ENCODE peak calls at places on chromosomes 12 and 14, in seven cellular contexts. O is SK-MEL-5; L is activated T-helper 2 cell treated with anti-CD3 and anti-CD28 coated beads, Interferon-gamma antibody, Interleukin-2, Interleukin-4, amounts not matched to agents 10 μg/mL and 5 μg/mL and 100 μg/mL, durations not matched to agents 14 hours and 24 hours and 36 hours; V is ovary; D is Calu3; B is lower lobe of right lung; Z is AG04449. N is an unnamed sample.

GRCh38 chr12:106062693-106063092 is 76.1 kb downstream of the NUAK1 start:
- DNase-seq in O (peak), L (no peak), V (no peak), D (no peak), B (no peak), Z (no peak), N (no peak)

GRCh38 chr14:21090194-21090939 is 8.1 kb downstream of the ZNF219 start:
- DNase-seq in O (peak), L (no peak), V (no peak), D (no peak), B (peak), Z (no peak), N (no peak)

GRCh38 chr12:58764100-58764953 is 156.0 kb downstream of the LRIG3 start:
- DNase-seq in O (no peak), L (no peak), V (no peak), D (no peak), B (no peak), Z (peak), N (no peak)

GRCh38 chr14:26887842-26888241 is 290.0 kb upstream of the NOVA1 start:
- DNase-seq in O (no peak), L (no peak), V (no peak), D (no peak), B (no peak), Z (no peak), N (peak)

GRCh38 chr12:111428081-111428727 is 22.5 kb downstream of the SH2B3 start:
- DNase-seq in O (no peak), L (no peak), V (no peak), D (no peak), B (no peak), Z (no peak), N (no peak)

GRCh38 chr14:23114669-23115491 is 4.2 kb downstream of the CEBPE start:
- DNase-seq in O (peak), L (no peak), V (no peak), D (peak), B (peak), Z (peak), N (no peak)

GRCh38 chr12:92574046-92574783 is 128.6 kb upstream of the PLEKHG7 start:
- DNase-seq in O (peak), L (no peak), V (no peak), D (peak), B (no peak), Z (no peak), N (no peak)

GRCh38 chr14:77099425-77100167 is 1.5 kb downstream of the CIPC start:
- DNase-seq in O (peak), L (no peak), V (no peak), D (no peak), B (no peak), Z (peak), N (no peak)

GRCh38 chr12:93461503-93461902 is 5.8 kb upstream of the MRPL42 start:
- DNase-seq in O (no peak), L (no peak), V (no peak), D (no peak), B (no peak), Z (no peak), N (no peak)

GRCh38 chr14:56125772-56126411 is 7.7 kb downstream of the PELI2 start:
- DNase-seq in O (no peak), L (no peak), V (no peak), D (no peak), B (no peak), Z (no peak), N (no peak)

GRCh38 chr12:104285740-104286537 is 17.6 kb upstream of the EID3 start:
- DNase-seq in O (no peak), L (no peak), V (no peak), D (no peak), B (peak), Z (no peak), N (no peak)

GRCh38 chr12:40168001-40168400 is 56.8 kb upstream of the LRRK2 start:
- DNase-seq in O (no peak), L (no peak), V (no peak), D (no peak), B (no peak), Z (no peak), N (no peak)

GRCh38 chr14:73235531-73236155 is 1.7 kb upstream of the PAPLN start:
- DNase-seq in O (no peak), L (no peak), V (peak), D (no peak), B (no peak), Z (no peak), N (no peak)

GRCh38 chr14:64649383-64649998 is 54.7 kb upstream of the PLEKHG3 start:
- DNase-seq in O (no peak), L (no peak), V (no peak), D (no peak), B (no peak), Z (no peak), N (no peak)

GRCh38 chr12:106760184-106760531 is 14.3 kb upstream of the RIC8B start:
- DNase-seq in O (peak), L (no peak), V (no peak), D (no peak), B (peak), Z (no peak), N (no peak)